ENCODE peak calls at places on chromosome 7, in seven cellular contexts. B is uterus; J is Caki2; L is COLO829; H is nucleus accumbens; K is NCI-H1436; I is stimulated activated CD4-positive, alpha-beta T cell treated with anti-CD3 and anti-CD28 coated beads, Interleukin-1b, Interleukin-23, amount 100 ng/mL, for 48 hours. W is an unnamed sample.

GRCh38 chr7:12964836-12965235 is 277.4 kb downstream of the ARL4A start:
- DNase-seq in B (no peak), J (no peak), L (no peak), H (no peak), K (no peak), I (no peak), W (no peak)

GRCh38 chr7:76296743-76297740 is 5.4 kb upstream of the HSPB1 start:
- DNase-seq in B (peak), J (peak), L (no peak), H (peak), K (no peak), I (no peak), W (peak)

GRCh38 chr7:76011437-76011836 is 17.0 kb upstream of the TMEM120A start:
- DNase-seq in B (no peak), J (no peak), L (no peak), H (no peak), K (no peak), I (no peak), W (peak)

GRCh38 chr7:884191-885003 is 8.0 kb downstream of the GET4 start:
- DNase-seq in B (no peak), J (no peak), L (no peak), H (no peak), K (no peak), I (no peak), W (no peak)

GRCh38 chr7:82469207-82469606 is 25.6 kb upstream of the CACNA2D1 start:
- DNase-seq in B (no peak), J (no peak), L (no peak), H (no peak), K (no peak), I (no peak), W (no peak)

GRCh38 chr7:149027560-149028345 is 552 bp downstream of the PDIA4 start:
- DNase-seq in B (no peak), J (peak), L (peak), H (no peak), K (no peak), I (no peak), W (peak)

GRCh38 chr7:154425326-154425725 is 373.1 kb downstream of the DPP6 start:
- DNase-seq in B (no peak), J (no peak), L (no peak), H (no peak), K (no peak), I (no peak), W (no peak)

GRCh38 chr7:44289341-44290249 is 35.8 kb downstream of the CAMK2B start:
- DNase-seq in B (peak), J (no peak), L (no peak), H (no peak), K (no peak), I (no peak), W (no peak)

GRCh38 chr7:158818325-158819213 is 10.7 kb downstream of the ESYT2 start:
- DNase-seq in B (peak), J (peak), L (peak), H (no peak), K (peak), I (peak), W (peak)

GRCh38 chr7:129778770-129779601 is 167.5 kb downstream of the NRF1 start:
- DNase-seq in B (no peak), J (no peak), L (no peak), H (no peak), K (no peak), I (peak), W (no peak)

GRCh38 chr7:4831723-4832495 is 29.9 kb downstream of the PAPOLB start:
- DNase-seq in B (no peak), J (no peak), L (no peak), H (no peak), K (no peak), I (no peak), W (no peak)

GRCh38 chr7:134771889-134772288 is 7.5 kb upstream of the CALD1 start:
- DNase-seq in B (no peak), J (no peak), L (no peak), H (no peak), K (no peak), I (no peak), W (no peak)

GRCh38 chr7:96184783-96185182 is 137.1 kb downstream of the SLC25A13 start:
- DNase-seq in B (no peak), J (no peak), L (no peak), H (no peak), K (no peak), I (no peak), W (no peak)

GRCh38 chr7:76318488-76319353 is 16.2 kb downstream of the HSPB1 start:
- DNase-seq in B (peak), J (peak), L (peak), H (peak), K (peak), I (peak), W (peak)

GRCh38 chr7:26293569-26294308 is 2.1 kb downstream of the SNX10 start:
- DNase-seq in B (no peak), J (no peak), L (no peak), H (no peak), K (no peak), I (peak), W (no peak)

GRCh38 chr7:24714676-24715010 is 42.6 kb downstream of the GSDME start:
- DNase-seq in B (no peak), J (no peak), L (no peak), H (no peak), K (no peak), I (no peak), W (no peak)

GRCh38 chr7:54960517-54960916 is 58.3 kb upstream of the EGFR start:
- DNase-seq in B (no peak), J (peak), L (no peak), H (no peak), K (no peak), I (no peak), W (peak)

GRCh38 chr7:20164420-20165145 is 52.6 kb downstream of the MACC1 start:
- DNase-seq in B (no peak), J (no peak), L (no peak), H (no peak), K (no peak), I (no peak), W (peak)

GRCh38 chr7:79180533-79180932 is 272.9 kb downstream of the MAGI2 start:
- DNase-seq in B (no peak), J (no peak), L (no peak), H (no peak), K (no peak), I (no peak), W (peak)

GRCh38 chr7:130954918-130955559 is 221.0 kb upstream of the KLF14 start:
- DNase-seq in B (no peak), J (no peak), L (no peak), H (no peak), K (no peak), I (no peak), W (no peak)

GRCh38 chr7:100407285-100408180 is 21.0 kb downstream of the ZCWPW1 start:
- DNase-seq in B (no peak), J (peak), L (peak), H (no peak), K (peak), I (peak), W (peak)

GRCh38 chr7:98470131-98470985 is 69.5 kb upstream of the BAIAP2L1 start:
- DNase-seq in B (no peak), J (peak), L (peak), H (no peak), K (no peak), I (peak), W (no peak)

W was measured in myocyte.